ENCODE peak calls at places on chromosomes 7 and 10, in five cellular contexts. W is choroid plexus epithelial cell, F is sigmoid colon, C is fibroblast of villous mesenchyme, Y is GM06990. M is an unnamed sample.

GRCh38 chr7:127885843-127886242 is 145.4 kb downstream of the LRRC4 start:
- DNase-seq in W (peak), F (no peak), C (peak), Y (no peak), M (peak)

GRCh38 chr7:104126411-104126841 is 81.4 kb downstream of the ORC5 start:
- DNase-seq in W (peak), F (no peak), C (no peak), Y (no peak), M (peak)

GRCh38 chr7:91280180-91280579 is 15.9 kb downstream of the FZD1 start:
- DNase-seq in W (peak), F (no peak), C (no peak), Y (no peak), M (no peak)

GRCh38 chr10:102309916-102310315 is 64.6 kb downstream of the GBF1 start:
- DNase-seq in W (no peak), F (no peak), C (no peak), Y (no peak), M (no peak)

GRCh38 chr10:26829810-26830515 is 30.8 kb downstream of the ABI1 start:
- DNase-seq in W (no peak), F (no peak), C (no peak), Y (no peak), M (no peak)

GRCh38 chr7:26584964-26585650 is 279.3 kb downstream of the SKAP2 start:
- DNase-seq in W (no peak), F (no peak), C (peak), Y (no peak), M (peak)

GRCh38 chr10:60532691-60533468 is 143.2 kb upstream of the ANK3 start:
- DNase-seq in W (no peak), F (no peak), C (no peak), Y (no peak), M (no peak)

GRCh38 chr10:17235136-17235535 is 7.1 kb downstream of the VIM start:
- DNase-seq in W (no peak), F (no peak), C (no peak), Y (no peak), M (peak)

GRCh38 chr7:28556036-28556435 is 143.7 kb downstream of the CREB5 start:
- DNase-seq in W (no peak), F (no peak), C (no peak), Y (no peak), M (no peak)
- H3K4me3 ChIP-seq in W (no peak), F (no peak), C (no peak), Y (no peak), M (no peak)

DNA sequence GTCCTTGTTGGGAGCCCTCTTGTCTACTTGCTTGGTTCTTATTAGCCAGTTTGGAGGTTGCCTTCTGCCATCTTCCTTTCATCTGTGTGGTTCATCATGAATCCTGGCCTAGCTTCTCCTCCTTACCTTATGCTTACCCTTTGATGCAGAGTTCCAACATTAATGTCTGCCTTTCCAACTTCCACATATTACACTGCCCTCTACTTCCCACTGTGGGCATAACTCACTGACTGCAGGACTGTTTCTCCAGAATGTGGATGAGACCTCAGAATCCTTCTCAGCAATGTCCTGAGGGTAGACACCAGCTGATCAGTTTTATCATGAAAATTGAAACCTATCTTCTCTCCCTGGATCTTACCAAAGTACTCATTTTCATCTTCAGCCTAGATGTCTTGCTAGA is 491.0 kb downstream of the LRMDA start:
- DNase-seq in W (peak), F (no peak), C (no peak), Y (no peak), M (peak)
- TF ChIP-seq CTCF in W (peak), F (no peak), C (peak), Y (no peak), M (peak)

GRCh38 chr10:133526957-133527588 is at the start of gene CYP2E1:
- DNase-seq in W (no peak), F (no peak), C (no peak), Y (no peak), M (no peak)

GRCh38 chr10:133527779-133528271 is 662 bp downstream of the CYP2E1 start:
- DNase-seq in W (no peak), F (no peak), C (no peak), Y (no peak), M (no peak)

GRCh38 chr10:133528845-133529575 is 1.8 kb downstream of the CYP2E1 start:
- DNase-seq in W (peak), F (no peak), C (peak), Y (no peak), M (peak)

GRCh38 chr10:133529576-133529946 is 2.4 kb downstream of the CYP2E1 start:
- DNase-seq in W (no peak), F (no peak), C (no peak), Y (no peak), M (no peak)

GRCh38 chr10:133528296-133528844 is 1.2 kb downstream of the CYP2E1 start:
- DNase-seq in W (no peak), F (no peak), C (no peak), Y (no peak), M (no peak)
- H3K4me3 ChIP-seq in W (no peak), F (peak), C (peak), Y (no peak), M (no peak)

DNA sequence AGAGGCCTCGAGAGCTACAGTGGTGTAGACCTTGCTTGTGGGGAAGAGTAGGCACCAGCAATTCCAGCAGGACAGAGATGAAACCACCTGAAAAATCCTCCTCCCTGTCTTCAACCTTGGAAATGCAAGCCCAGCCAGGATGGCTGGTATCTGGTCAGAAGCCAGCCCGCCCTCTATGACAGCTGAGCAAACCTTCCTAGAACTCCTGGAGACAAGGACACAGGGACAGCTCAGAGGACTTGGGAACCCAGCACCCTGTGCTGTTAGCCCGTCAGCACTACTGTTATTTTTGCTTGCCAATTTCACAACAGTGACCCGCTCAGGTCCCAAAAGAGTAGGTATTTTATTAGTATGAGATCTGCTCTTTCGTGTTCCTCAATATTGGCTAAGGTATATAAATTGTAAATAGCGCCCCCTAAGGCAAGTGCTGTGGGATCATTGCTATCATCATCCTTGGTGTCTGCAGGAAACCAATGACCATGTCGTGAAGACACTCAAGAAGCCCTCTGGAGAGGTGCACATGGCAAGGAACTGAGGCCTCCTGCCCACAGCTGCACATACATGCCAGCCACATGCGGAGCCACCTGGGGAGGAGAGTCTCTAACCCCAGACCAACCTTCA is 156.5 kb upstream of the CHST15 start:
- DNase-seq in W (peak), F (no peak), C (peak), Y (no peak), M (no peak)
- TF ChIP-seq CTCF in W (peak), F (no peak), C (peak), Y (peak), M (peak)

DNA sequence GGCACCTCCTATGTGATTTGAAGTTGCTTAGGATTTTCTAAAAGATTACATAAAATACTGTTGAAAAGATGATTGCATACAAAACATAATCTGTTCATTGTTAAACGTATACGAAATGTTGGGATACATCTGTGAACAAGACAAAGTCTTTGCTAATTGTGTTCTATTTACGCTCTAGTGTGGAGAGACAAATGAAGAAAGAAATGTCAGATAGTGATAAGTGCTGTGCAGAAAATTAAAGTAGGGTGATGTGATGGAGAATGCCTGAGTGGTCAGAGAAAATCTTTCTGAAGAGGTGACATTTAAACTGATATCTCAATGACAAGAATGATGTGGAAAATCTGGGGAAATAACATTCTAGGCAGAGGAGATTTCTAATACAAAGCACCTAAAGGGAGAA is 13.4 kb upstream of the ZRANB1 start:
- DNase-seq in W (no peak), F (no peak), C (no peak), Y (no peak), M (no peak)
- H3K4me3 ChIP-seq in W (no peak), F (no peak), C (no peak), Y (no peak), M (no peak)